ENCODE peak calls at places on chromosomes 7 and 10, in nine cellular contexts. R, K, Z, W, P, L, Q, A and Y are unnamed samples.

GRCh38 chr7:128189231-128189930 is 51.7 kb upstream of the LEP start:
- DNase-seq in W (no peak), P (no peak), L (no peak), A (no peak), K (no peak), Z (no peak), Q (peak; percentile 4), R (no peak), Y (no peak)

GRCh38 chr10:129038490-129039011 is 428.5 kb upstream of the MGMT start:
- DNase-seq in Q (no peak), A (no peak), L (no peak), R (no peak), Z (no peak), P (no peak), K (no peak), W (no peak), Y (no peak)

GRCh38 chr10:47421057-47421952 is 37.2 kb upstream of the ZNF488 start:
- DNase-seq in L (peak; percentile 86), P (peak; percentile 32), K (peak; percentile 36), R (no peak), A (no peak), Z (no peak), W (no peak), Q (no peak), Y (peak; percentile 74)

GRCh38 chr7:74063646-74064045 is 20.0 kb upstream of the LIMK1 start:
- DNase-seq in R (no peak), Z (no peak), A (no peak), Q (peak; percentile 19), W (no peak), K (no peak), P (no peak), L (no peak), Y (no peak)

GRCh38 chr7:101018271-101019167 is 1.4 kb upstream of the MUC17 start:
- DNase-seq in R (no peak), P (no peak), Z (no peak), W (no peak), Q (no peak), K (peak; percentile 22), L (no peak), A (no peak), Y (no peak)

GRCh38 chr10:14240253-14241189 is 90.2 kb downstream of the FRMD4A start:
- DNase-seq in L (no peak), W (no peak), Z (no peak), R (no peak), K (no peak), A (no peak), Q (no peak), P (no peak), Y (no peak)

GRCh38 chr10:102231357-102232318 is 5.5 kb downstream of the ELOVL3 start:
- DNase-seq in A (peak; percentile 54), R (no peak), Q (peak; percentile 76), P (no peak), K (peak; percentile 32), Z (peak; percentile 4), W (no peak), L (no peak), Y (no peak)

GRCh38 chr7:74173074-74173473 is 1.1 kb upstream of the EIF4H start:
- DNase-seq in K (no peak), Q (no peak), R (no peak), P (no peak), W (no peak), L (no peak), A (no peak), Z (no peak), Y (peak; percentile 27)

GRCh38 chr7:85186083-85186520 is 754 bp downstream of the SEMA3D start:
- DNase-seq in L (no peak), Z (no peak), R (no peak), K (no peak), P (peak; percentile 59), W (no peak), Q (peak; percentile 37), A (no peak), Y (peak; percentile 60)

GRCh38 chr10:30364391-30365268 is 15.6 kb upstream of the MTPAP start:
- DNase-seq in P (no peak), Z (no peak), K (no peak), L (no peak), R (no peak), A (no peak), Q (no peak), W (no peak), Y (no peak)